ENCODE peak calls at places on chromosomes 16 and 17, in eight cellular contexts. One of them, this sample, is unnamed.
A peak's percentile ranks its signal among the peaks of the same experiment; 100 is the strongest.

GRCh38 chr17:76150712-76151622 is 9.9 kb upstream of the FOXJ1 start:
- DNase-seq in ovary: no peak
- DNase-seq in IMR-90: no peak
- DNase-seq in prostate gland: peak; percentile 60
- DNase-seq in suprapubic skin: peak; percentile 23
- DNase-seq in stomach: no peak
- DNase-seq in H1: no peak
- DNase-seq in heart left ventricle: no peak
- DNase-seq in this sample: peak; percentile 87

GRCh38 chr16:67666538-67667433 is at the start of the genes C16orf86 and ENKD1:
- DNase-seq in suprapubic skin: peak; percentile 92
- DNase-seq in ovary: peak; percentile 77
- DNase-seq in prostate gland: peak; percentile 75
- DNase-seq in heart left ventricle: peak; percentile 88
- DNase-seq in H1: peak; percentile 87
- DNase-seq in stomach: peak; percentile 88
- DNase-seq in IMR-90: peak; percentile 41
- DNase-seq in this sample: peak; percentile 92

GRCh38 chr17:62671553-62671952 is 44.1 kb downstream of the MRC2 start:
- DNase-seq in prostate gland: peak; percentile 58
- DNase-seq in H1: no peak
- DNase-seq in IMR-90: no peak
- DNase-seq in suprapubic skin: peak; percentile 80
- DNase-seq in heart left ventricle: no peak
- DNase-seq in ovary: no peak
- DNase-seq in stomach: peak; percentile 71
- DNase-seq in this sample: no peak

GRCh38 chr16:8962393-8963009 is 1.2 kb downstream of the USP7 start:
- DNase-seq in ovary: no peak
- DNase-seq in IMR-90: no peak
- DNase-seq in heart left ventricle: no peak
- DNase-seq in suprapubic skin: no peak
- DNase-seq in H1: no peak
- DNase-seq in stomach: peak; percentile 50
- DNase-seq in prostate gland: no peak
- DNase-seq in this sample: peak; percentile 53

GRCh38 chr16:21590791-21591190 is 8.6 kb upstream of the METTL9 start:
- DNase-seq in ovary: no peak
- DNase-seq in IMR-90: no peak
- DNase-seq in prostate gland: no peak
- DNase-seq in heart left ventricle: no peak
- DNase-seq in stomach: no peak
- DNase-seq in suprapubic skin: no peak
- DNase-seq in H1: no peak
- DNase-seq in this sample: no peak

GRCh38 chr16:23863511-23864422 is 28.0 kb downstream of the PRKCB start:
- DNase-seq in suprapubic skin: no peak
- DNase-seq in IMR-90: no peak
- DNase-seq in H1: no peak
- DNase-seq in ovary: no peak
- DNase-seq in heart left ventricle: no peak
- DNase-seq in prostate gland: no peak
- DNase-seq in stomach: no peak
- DNase-seq in this sample: no peak

GRCh38 chr17:67322039-67322787 is 44.2 kb downstream of the PSMD12 start:
- DNase-seq in suprapubic skin: no peak
- DNase-seq in stomach: no peak
- DNase-seq in heart left ventricle: no peak
- DNase-seq in prostate gland: no peak
- DNase-seq in H1: no peak
- DNase-seq in ovary: no peak
- DNase-seq in IMR-90: no peak
- DNase-seq in this sample: no peak

GRCh38 chr16:5490499-5490898 is 392.9 kb upstream of the EEF2KMT start:
- DNase-seq in IMR-90: no peak
- DNase-seq in prostate gland: peak; percentile 5
- DNase-seq in suprapubic skin: no peak
- DNase-seq in ovary: no peak
- DNase-seq in H1: peak; percentile 85
- DNase-seq in heart left ventricle: no peak
- DNase-seq in stomach: no peak
- DNase-seq in this sample: no peak

GRCh38 chr16:81680444-81681263 is 98.4 kb upstream of the PLCG2 start:
- DNase-seq in H1: no peak
- DNase-seq in stomach: no peak
- DNase-seq in prostate gland: no peak
- DNase-seq in heart left ventricle: no peak
- DNase-seq in ovary: no peak
- DNase-seq in suprapubic skin: no peak
- DNase-seq in IMR-90: no peak
- DNase-seq in this sample: no peak

GRCh38 chr17:50219939-50220465 is 18.6 kb upstream of the COL1A1 start:
- DNase-seq in H1: no peak
- DNase-seq in ovary: no peak
- DNase-seq in prostate gland: no peak
- DNase-seq in IMR-90: peak; percentile 75
- DNase-seq in stomach: no peak
- DNase-seq in heart left ventricle: no peak
- DNase-seq in suprapubic skin: no peak
- DNase-seq in this sample: no peak

GRCh38 chr16:49883111-49883829 is 27.4 kb upstream of the ZNF423 start:
- DNase-seq in ovary: no peak
- DNase-seq in heart left ventricle: no peak
- DNase-seq in stomach: no peak
- DNase-seq in H1: no peak
- DNase-seq in prostate gland: no peak
- DNase-seq in suprapubic skin: no peak
- DNase-seq in IMR-90: no peak
- DNase-seq in this sample: no peak

GRCh38 chr16:11233727-11234376 is 22.2 kb downstream of the SOCS1 start:
- DNase-seq in IMR-90: no peak
- DNase-seq in ovary: no peak
- DNase-seq in H1: peak; percentile 60
- DNase-seq in heart left ventricle: no peak
- DNase-seq in stomach: no peak
- DNase-seq in prostate gland: no peak
- DNase-seq in suprapubic skin: no peak
- DNase-seq in this sample: no peak

GRCh38 chr16:19560078-19560477 is 4.6 kb downstream of the VPS35L start:
- DNase-seq in IMR-90: no peak
- DNase-seq in ovary: no peak
- DNase-seq in heart left ventricle: no peak
- DNase-seq in prostate gland: no peak
- DNase-seq in suprapubic skin: no peak
- DNase-seq in H1: no peak
- DNase-seq in stomach: no peak
- DNase-seq in this sample: no peak

GRCh38 chr16:19555186-19555937 is at the start of gene VPS35L:
- DNase-seq in heart left ventricle: peak; percentile 98
- DNase-seq in suprapubic skin: peak; percentile 98
- DNase-seq in prostate gland: peak; percentile 90
- DNase-seq in IMR-90: peak; percentile 99
- DNase-seq in ovary: peak; percentile 97
- DNase-seq in H1: peak; percentile 97
- DNase-seq in stomach: peak; percentile 97
- DNase-seq in this sample: peak; percentile 97

GRCh38 chr16:19559242-19559910 is 3.9 kb downstream of the VPS35L start:
- DNase-seq in stomach: no peak
- DNase-seq in prostate gland: peak; percentile 36
- DNase-seq in heart left ventricle: no peak
- DNase-seq in suprapubic skin: no peak
- DNase-seq in ovary: no peak
- DNase-seq in IMR-90: peak; percentile 69
- DNase-seq in H1: peak; percentile 46
- DNase-seq in this sample: no peak

DNA sequence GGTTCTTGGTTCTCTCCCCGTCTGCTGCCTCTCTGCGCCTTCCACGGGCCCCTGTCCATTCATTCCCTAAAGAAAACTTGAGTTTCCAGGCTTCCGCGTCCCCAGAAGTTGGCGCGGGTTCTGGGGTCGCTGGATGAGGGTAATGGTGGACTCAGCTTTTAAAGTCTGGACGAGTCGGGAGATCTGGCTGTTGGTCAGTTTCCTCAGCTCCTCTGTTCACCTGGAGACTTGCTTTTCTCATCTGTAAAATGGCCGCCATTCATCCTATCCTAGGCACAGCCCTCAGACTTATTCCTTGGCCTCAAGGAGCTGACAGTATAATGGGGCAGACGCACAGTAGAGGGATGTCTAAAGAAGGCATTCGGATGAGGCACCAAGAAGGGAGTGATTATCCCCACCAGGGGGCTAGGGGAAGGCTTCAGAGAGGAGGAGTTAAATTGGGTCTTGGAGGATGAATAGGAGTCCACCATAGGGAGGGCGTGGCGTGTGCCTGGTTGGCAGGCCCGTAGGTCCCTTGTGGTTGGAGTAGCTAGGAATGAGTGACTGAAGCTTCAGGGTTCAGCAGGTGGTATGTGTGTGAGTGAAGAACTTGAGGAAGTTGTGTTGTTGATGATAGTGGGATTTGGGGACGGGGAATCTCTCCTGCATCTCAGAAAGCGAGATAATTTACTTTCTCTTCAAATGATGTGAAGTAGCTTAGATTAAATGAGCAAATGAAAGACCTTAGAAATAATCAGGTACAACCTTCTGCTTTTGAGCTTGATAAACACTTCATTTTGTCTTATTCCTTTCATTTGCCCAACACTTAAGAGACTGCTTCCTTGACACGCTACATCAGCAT is 655 bp downstream of the VPS35L start:
- DNase-seq in prostate gland: no peak
- DNase-seq in suprapubic skin: no peak
- DNase-seq in stomach: no peak
- DNase-seq in IMR-90: peak; percentile 26
- DNase-seq in heart left ventricle: no peak
- DNase-seq in H1: peak; percentile 87
- DNase-seq in ovary: no peak
- DNase-seq in this sample: no peak
- TF ChIP-seq CTCF in prostate gland: peak; percentile 19
- TF ChIP-seq CTCF in suprapubic skin: no peak
- TF ChIP-seq CTCF in stomach: no peak
- TF ChIP-seq CTCF in IMR-90: no peak
- TF ChIP-seq CTCF in heart left ventricle: no peak
- TF ChIP-seq CTCF in H1: no peak
- TF ChIP-seq CTCF in ovary: no peak
- TF ChIP-seq CTCF in this sample: no peak

GRCh38 chr16:66376114-66376513 is 9.6 kb downstream of the CDH5 start:
- DNase-seq in stomach: no peak
- DNase-seq in heart left ventricle: no peak
- DNase-seq in prostate gland: no peak
- DNase-seq in ovary: no peak
- DNase-seq in suprapubic skin: no peak
- DNase-seq in IMR-90: no peak
- DNase-seq in H1: no peak
- DNase-seq in this sample: peak; percentile 1
- TF ChIP-seq POLR2A in stomach: no peak
- TF ChIP-seq POLR2A in heart left ventricle: no peak
- TF ChIP-seq POLR2A in prostate gland: no peak
- TF ChIP-seq POLR2A in ovary: no peak
- TF ChIP-seq POLR2A in suprapubic skin: no peak
- TF ChIP-seq POLR2A in IMR-90: no peak
- TF ChIP-seq POLR2A in H1: no peak
- TF ChIP-seq POLR2A in this sample: no peak

GRCh38 chr17:29905879-29906167 is 24.2 kb downstream of the SSH2 start:
- DNase-seq in heart left ventricle: no peak
- DNase-seq in prostate gland: no peak
- DNase-seq in stomach: no peak
- DNase-seq in H1: no peak
- DNase-seq in ovary: no peak
- DNase-seq in IMR-90: no peak
- DNase-seq in suprapubic skin: no peak
- DNase-seq in this sample: no peak

GRCh38 chr17:29909604-29910003 is 20.4 kb downstream of the SSH2 start:
- DNase-seq in suprapubic skin: no peak
- DNase-seq in prostate gland: no peak
- DNase-seq in stomach: no peak
- DNase-seq in H1: no peak
- DNase-seq in IMR-90: peak; percentile 52
- DNase-seq in ovary: no peak
- DNase-seq in heart left ventricle: no peak
- DNase-seq in this sample: no peak

GRCh38 chr17:29906969-29907368 is 23.1 kb downstream of the SSH2 start:
- DNase-seq in stomach: no peak
- DNase-seq in H1: no peak
- DNase-seq in ovary: no peak
- DNase-seq in heart left ventricle: no peak
- DNase-seq in suprapubic skin: no peak
- DNase-seq in prostate gland: no peak
- DNase-seq in IMR-90: no peak
- DNase-seq in this sample: no peak

GRCh38 chr17:29905086-29905878 is 24.7 kb downstream of the SSH2 start:
- DNase-seq in heart left ventricle: no peak
- DNase-seq in ovary: no peak
- DNase-seq in stomach: no peak
- DNase-seq in H1: no peak
- DNase-seq in IMR-90: no peak
- DNase-seq in suprapubic skin: no peak
- DNase-seq in prostate gland: no peak
- DNase-seq in this sample: no peak
- H3K9me3 ChIP-seq in heart left ventricle: no peaks in the 10 kb centered on the region
- H3K9me3 ChIP-seq in ovary: no peaks in the 10 kb centered on the region
- H3K9me3 ChIP-seq in stomach: no peaks in the 10 kb centered on the region
- H3K9me3 ChIP-seq in H1: peaks cover 2% of the 10 kb centered on the region
- H3K9me3 ChIP-seq in IMR-90: peaks cover 6% of the 10 kb centered on the region
- H3K9me3 ChIP-seq in suprapubic skin: no peaks in the 10 kb centered on the region
- H3K9me3 ChIP-seq in prostate gland: no peaks in the 10 kb centered on the region
- H3K9me3 ChIP-seq in this sample: no peaks in the 10 kb centered on the region

DNA sequence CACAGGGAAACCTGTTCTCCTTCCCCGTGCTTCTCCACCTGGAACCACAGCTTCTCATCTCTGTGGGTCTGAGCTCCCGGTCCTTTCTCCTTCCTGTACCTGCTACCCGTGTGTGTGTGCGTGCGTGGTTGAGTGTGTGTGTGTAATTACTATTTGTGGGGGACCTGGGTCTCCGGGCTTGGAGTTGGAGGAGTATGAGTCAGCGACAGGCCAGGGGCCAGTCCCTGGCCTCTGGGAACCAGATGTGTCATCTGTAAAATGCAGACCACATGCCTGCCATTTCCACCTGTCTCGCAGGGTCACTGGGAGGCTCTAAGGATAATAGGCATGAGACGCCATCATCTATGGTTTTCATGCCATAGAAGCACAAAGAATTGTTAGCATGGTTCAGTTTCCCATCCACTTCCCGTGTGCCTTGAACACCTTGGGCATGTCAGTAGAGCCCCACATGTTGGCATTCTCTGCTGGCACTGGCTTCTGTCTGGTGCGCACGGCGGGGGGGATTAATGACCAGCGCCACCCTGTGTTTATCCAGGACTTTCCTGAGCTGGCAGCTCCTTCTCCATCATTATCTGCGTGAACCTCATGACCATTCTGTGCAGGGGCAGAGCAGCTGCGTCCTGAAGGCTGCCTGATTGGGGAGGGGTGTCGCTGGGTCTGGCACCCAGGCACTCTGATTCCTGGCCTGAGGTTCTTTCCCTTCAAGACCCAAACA is 1.5 kb downstream of the ZNF205 start:
- DNase-seq in prostate gland: no peak
- DNase-seq in IMR-90: peak; percentile 56
- DNase-seq in heart left ventricle: no peak
- DNase-seq in stomach: no peak
- DNase-seq in H1: no peak
- DNase-seq in suprapubic skin: no peak
- DNase-seq in ovary: no peak
- DNase-seq in this sample: no peak
- TF ChIP-seq CTCF in prostate gland: no peak
- TF ChIP-seq CTCF in IMR-90: no peak
- TF ChIP-seq CTCF in heart left ventricle: no peak
- TF ChIP-seq CTCF in stomach: no peak
- TF ChIP-seq CTCF in H1: no peak
- TF ChIP-seq CTCF in suprapubic skin: no peak
- TF ChIP-seq CTCF in ovary: no peak
- TF ChIP-seq CTCF in this sample: no peak